ENCODE peak calls at places on chromosome 14, in five cellular contexts. T is sigmoid colon, N is AG10803, I is AG09309, K is left lung. P is an unnamed sample.

GRCh38 chr14:52730708-52731111 is 744 bp downstream of the STYX start:
- DNase-seq in T (no peak), N (peak; percentile 11), I (no peak), K (no peak), P (peak; percentile 38)

GRCh38 chr14:67335781-67336180 is 23.8 kb downstream of the ATP6V1D start:
- DNase-seq in T (no peak), N (no peak), I (no peak), K (no peak), P (peak; percentile 42)

GRCh38 chr14:67358914-67359313 is 690 bp downstream of the ATP6V1D start:
- DNase-seq in T (no peak), N (no peak), I (no peak), K (no peak), P (peak; percentile 19)

GRCh38 chr14:31937730-31938346 is 139.3 kb upstream of the ARHGAP5 start:
- DNase-seq in T (peak; percentile 67), N (peak; percentile 81), I (no peak), K (peak; percentile 45), P (peak; percentile 87)

GRCh38 chr14:57755018-57755521 is 110.8 kb downstream of the SLC35F4 start:
- DNase-seq in T (no peak), N (no peak), I (no peak), K (no peak), P (no peak)

GRCh38 chr14:101508196-101508947 is 52.9 kb upstream of the DIO3 start:
- DNase-seq in T (peak; percentile 40), N (no peak), I (no peak), K (peak; percentile 11), P (no peak)

GRCh38 chr14:99565383-99565782 is 38.6 kb downstream of the CCDC85C start:
- DNase-seq in T (no peak), N (no peak), I (no peak), K (no peak), P (peak; percentile 46)

GRCh38 chr14:105485720-105486332 is 860 bp upstream of the CRIP1 start:
- DNase-seq in T (no peak), N (no peak), I (no peak), K (no peak), P (no peak)

GRCh38 chr14:33010495-33010894 is 71.8 kb downstream of the NPAS3 start:
- DNase-seq in T (no peak), N (no peak), I (no peak), K (no peak), P (no peak)

GRCh38 chr14:71320734-71321555 is 413.7 kb downstream of the PCNX1 start:
- DNase-seq in T (peak; percentile 78), N (peak; percentile 66), I (no peak), K (peak; percentile 67), P (peak; percentile 66)

GRCh38 chr14:106055257-106055656 is 528.9 kb downstream of the TMEM121 start:
- DNase-seq in T (no peak), N (no peak), I (no peak), K (no peak), P (no peak)

GRCh38 chr14:42532194-42532593 is 925.5 kb downstream of the LRFN5 start:
- DNase-seq in T (no peak), N (no peak), I (no peak), K (no peak), P (no peak)

GRCh38 chr14:64434528-64434927 is 30.8 kb upstream of the AKAP5 start:
- DNase-seq in T (no peak), N (no peak), I (no peak), K (no peak), P (no peak)

GRCh38 chr14:47208434-47208833 is 467.0 kb downstream of the MDGA2 start:
- DNase-seq in T (no peak), N (no peak), I (no peak), K (no peak), P (no peak)

DNA sequence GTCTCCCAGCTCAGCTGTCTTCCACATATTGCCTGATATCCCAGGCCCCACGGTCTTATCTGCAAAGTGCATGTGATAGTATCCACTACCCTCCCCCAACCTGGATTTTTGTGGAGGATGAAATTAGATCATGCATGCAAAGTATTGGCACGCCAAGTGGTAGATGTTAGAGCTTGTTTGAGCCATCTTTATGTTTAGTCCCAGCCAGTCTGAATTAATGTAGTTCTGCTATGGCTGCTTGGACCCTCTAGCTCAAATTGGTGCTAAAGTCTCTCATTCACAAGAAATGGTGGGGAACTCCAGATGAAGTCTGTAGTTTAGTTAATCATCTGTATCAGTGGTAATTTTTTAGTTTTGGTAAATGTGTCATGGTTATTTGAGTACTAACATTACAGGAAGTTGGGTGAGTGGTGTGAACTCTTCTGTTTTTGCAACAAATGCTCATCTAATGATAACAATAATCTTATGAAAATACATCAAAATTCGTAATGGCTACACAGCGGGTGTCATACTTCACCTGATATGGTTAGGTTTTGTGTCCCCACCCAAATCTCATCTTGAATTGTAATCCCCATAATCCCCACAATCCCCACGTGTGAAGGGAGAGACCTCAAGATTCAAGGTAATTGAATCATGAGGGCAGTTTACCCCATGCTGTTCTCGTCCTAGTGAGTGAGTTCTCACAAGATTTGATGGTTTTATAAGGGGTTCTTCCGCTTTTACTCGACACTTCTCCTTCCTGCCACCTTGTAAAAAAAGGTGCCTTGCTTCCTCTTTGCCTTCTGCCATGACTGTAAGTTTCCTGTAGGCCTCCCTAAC is 209.2 kb upstream of the FOXN3 start:
- DNase-seq in T (no peak), N (no peak), I (no peak), K (no peak), P (no peak)
- TF ChIP-seq CTCF in T (no peak), N (no peak), I (no peak), K (no peak), P (no peak)

GRCh38 chr14:69363055-69363454 is 35.0 kb downstream of the ERH start:
- DNase-seq in T (no peak), N (peak; percentile 62), I (no peak), K (no peak), P (no peak)
- TF ChIP-seq CTCF in T (peak; percentile 5), N (peak; percentile 88), I (peak; percentile 82), K (no peak), P (no peak)

DNA sequence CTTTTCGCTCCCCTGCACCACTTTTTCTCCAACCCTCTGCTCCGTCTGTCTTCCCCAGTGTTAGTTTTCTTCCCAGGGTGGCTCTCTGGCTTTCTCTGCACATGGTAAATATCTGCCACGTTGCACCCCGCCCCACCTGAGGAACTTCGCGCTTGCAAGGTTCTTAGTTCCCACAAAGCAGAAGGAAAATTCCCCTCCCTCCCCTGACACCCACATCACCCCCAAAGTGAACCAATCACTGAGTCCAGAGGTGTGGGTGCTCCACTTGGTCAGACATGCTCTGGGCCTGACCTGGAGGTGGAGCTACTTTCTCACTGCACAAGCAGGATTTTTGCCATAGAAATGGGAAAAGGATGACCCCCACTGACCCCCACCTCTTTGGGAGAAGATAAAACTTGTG is 415.0 kb downstream of the FUT8 start:
- DNase-seq in T (no peak), N (no peak), I (no peak), K (no peak), P (no peak)
- TF ChIP-seq CTCF in T (no peak), N (no peak), I (no peak), K (no peak), P (no peak)

GRCh38 chr14:36256131-36256801 is 64.2 kb downstream of the MBIP start:
- DNase-seq in T (no peak), N (peak; percentile 42), I (peak; percentile 3), K (peak; percentile 59), P (peak; percentile 49)

GRCh38 chr14:36258241-36258640 is 62.2 kb downstream of the MBIP start:
- DNase-seq in T (no peak), N (no peak), I (no peak), K (no peak), P (no peak)

DNA sequence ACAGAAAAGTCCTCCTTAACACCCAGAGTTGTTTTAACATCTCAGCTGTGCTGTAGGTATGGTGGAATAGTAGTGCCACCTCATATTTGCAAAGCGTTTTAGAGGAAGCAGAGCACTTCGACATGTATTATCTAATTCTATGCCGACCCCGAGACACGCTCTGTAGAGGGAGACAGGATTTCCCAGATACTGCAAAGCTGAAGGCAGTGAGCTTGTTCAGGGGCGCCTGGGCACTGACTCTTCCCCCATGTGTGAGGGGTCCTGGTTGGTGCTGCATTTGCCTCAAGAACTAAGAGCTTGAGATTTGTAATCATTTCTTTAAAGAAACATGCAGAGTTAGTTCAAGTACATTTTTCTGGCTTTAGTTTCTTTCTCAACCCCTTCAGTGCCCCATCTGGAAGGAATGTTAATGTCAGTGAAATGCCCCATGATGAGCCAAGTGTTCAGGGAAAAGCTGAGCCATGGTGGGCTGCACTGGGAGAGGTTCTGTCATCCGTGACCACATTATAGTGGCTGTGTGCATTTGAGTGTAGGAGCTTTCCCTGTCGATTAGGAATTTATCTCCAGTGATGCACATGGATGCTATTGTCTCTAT is 66.3 kb downstream of the MBIP start:
- DNase-seq in T (no peak), N (peak; percentile 13), I (no peak), K (no peak), P (peak; percentile 6)
- TF ChIP-seq CTCF in T (no peak), N (peak; percentile 45), I (peak; percentile 28), K (no peak), P (peak; percentile 9)

GRCh38 chr14:22980672-22981089 is 1.7 kb downstream of the AJUBA start:
- DNase-seq in T (no peak), N (peak; percentile 67), I (no peak), K (peak; percentile 37), P (peak; percentile 61)

GRCh38 chr14:22979748-22980392 is 2.5 kb downstream of the AJUBA start:
- DNase-seq in T (no peak), N (no peak), I (no peak), K (no peak), P (peak; percentile 77)

GRCh38 chr14:22977684-22978486 is 4.5 kb downstream of the AJUBA start:
- DNase-seq in T (peak; percentile 78), N (peak; percentile 90), I (no peak), K (peak; percentile 76), P (peak; percentile 63)

GRCh38 chr14:22978487-22978837 is 3.9 kb downstream of the AJUBA start:
- DNase-seq in T (no peak), N (no peak), I (no peak), K (no peak), P (peak; percentile 30)

GRCh38 chr14:22978873-22979671 is 3.3 kb downstream of the AJUBA start:
- DNase-seq in T (no peak), N (no peak), I (no peak), K (no peak), P (peak; percentile 90)
- TF ChIP-seq CTCF in T (no peak), N (no peak), I (no peak), K (no peak), P (no peak)

DNA sequence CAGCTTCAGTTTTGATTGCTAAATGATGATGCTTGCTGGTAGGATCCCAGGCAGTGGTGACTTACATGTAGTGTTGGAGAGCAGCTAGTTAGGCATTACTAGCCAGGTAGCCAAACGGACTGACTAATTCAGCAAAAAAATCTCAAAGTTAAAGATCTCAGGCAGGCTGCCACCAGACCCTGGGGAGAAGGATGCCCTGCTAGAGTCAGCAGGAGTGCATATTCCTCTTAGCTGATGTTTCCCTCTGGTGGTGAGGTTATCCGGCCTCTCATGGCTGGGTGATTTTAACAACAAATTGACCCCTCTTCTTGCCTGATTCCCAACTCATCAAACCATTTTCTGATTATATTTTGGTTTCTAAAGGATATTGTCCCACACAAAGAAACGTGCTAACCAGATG is 2.8 kb downstream of the EFS start:
- DNase-seq in T (no peak), N (peak; percentile 26), I (no peak), K (no peak), P (no peak)
- TF ChIP-seq CTCF in T (no peak), N (peak; percentile 51), I (peak; percentile 35), K (no peak), P (no peak)

P was measured in MCF 10A.